ENCODE peak calls at places on chromosomes 7 and 10, in nine cellular contexts. O is HCT116; T is stimulated activated CD4-positive, alpha-beta T cell treated with anti-CD3 and anti-CD28 coated beads, Interleukin-1b, Interleukin-23, amount 100 ng/mL, for 24 hours; M is cardiac fibroblast; S is activated T-cell treated with anti-CD3 and anti-CD28 coated beads for 48 hours; F is tibial artery; N is Karpas-422; X is NCI-H69; U is NCI-H146. Q is an unnamed sample.

GRCh38 chr7:20164420-20165145 is 52.6 kb downstream of the MACC1 start:
- DNase-seq in O (no peak), T (no peak), M (peak), S (no peak), F (no peak), N (no peak), X (no peak), U (no peak), Q (no peak)

GRCh38 chr7:41164440-41164839 is 538.5 kb downstream of the INHBA start:
- DNase-seq in O (no peak), T (no peak), M (no peak), S (no peak), F (no peak), N (no peak), X (no peak), U (no peak), Q (peak)

GRCh38 chr10:89352039-89352597 is 24.3 kb downstream of the IFIT3 start:
- DNase-seq in O (peak), T (no peak), M (peak), S (no peak), F (peak), N (no peak), X (no peak), U (no peak), Q (peak)

GRCh38 chr10:101569465-101569837 is 18.6 kb downstream of the POLL start:
- DNase-seq in O (no peak), T (no peak), M (no peak), S (no peak), F (no peak), N (no peak), X (no peak), U (peak), Q (no peak)

GRCh38 chr7:128129224-128129864 is 98.1 kb upstream of the LRRC4 start:
- DNase-seq in O (no peak), T (no peak), M (no peak), S (no peak), F (no peak), N (peak), X (no peak), U (no peak), Q (no peak)

GRCh38 chr7:13288516-13288915 is 601.1 kb downstream of the ARL4A start:
- DNase-seq in O (no peak), T (no peak), M (peak), S (no peak), F (no peak), N (peak), X (peak), U (no peak), Q (no peak)

GRCh38 chr7:74083928-74084721 is 521 bp downstream of the LIMK1 start:
- DNase-seq in O (no peak), T (no peak), M (peak), S (no peak), F (peak), N (peak), X (peak), U (peak), Q (no peak)

GRCh38 chr7:91596287-91596686 is 284.2 kb downstream of the MTERF1 start:
- DNase-seq in O (no peak), T (no peak), M (no peak), S (no peak), F (no peak), N (no peak), X (peak), U (peak), Q (no peak)

GRCh38 chr7:130426541-130426940 is 14.3 kb downstream of the CEP41 start:
- DNase-seq in O (no peak), T (no peak), M (no peak), S (no peak), F (no peak), N (no peak), X (peak), U (no peak), Q (no peak)

GRCh38 chr7:106623846-106624245 is 37.1 kb downstream of the CCDC71L start:
- DNase-seq in O (no peak), T (no peak), M (peak), S (no peak), F (no peak), N (no peak), X (no peak), U (no peak), Q (peak)

GRCh38 chr10:16386855-16387254 is 50.0 kb upstream of the PTER start:
- DNase-seq in O (no peak), T (no peak), M (no peak), S (no peak), F (no peak), N (no peak), X (peak), U (peak), Q (no peak)

GRCh38 chr10:117830832-117831231 is 215.9 kb downstream of the RAB11FIP2 start:
- DNase-seq in O (no peak), T (no peak), M (no peak), S (no peak), F (no peak), N (no peak), X (peak), U (peak), Q (no peak)

GRCh38 chr10:85532821-85533220 is 833.8 kb downstream of the GRID1 start:
- DNase-seq in O (no peak), T (no peak), M (no peak), S (no peak), F (no peak), N (no peak), X (no peak), U (no peak), Q (no peak)

GRCh38 chr10:113879691-113880090 is 25.2 kb downstream of the NHLRC2 start:
- DNase-seq in O (no peak), T (no peak), M (no peak), S (no peak), F (no peak), N (no peak), X (no peak), U (no peak), Q (no peak)

GRCh38 chr10:6348091-6348862 is 145.5 kb downstream of the PFKFB3 start:
- DNase-seq in O (no peak), T (peak), M (no peak), S (peak), F (no peak), N (peak), X (no peak), U (no peak), Q (no peak)

GRCh38 chr10:45375716-45376231 is 1.8 kb downstream of the ALOX5 start:
- DNase-seq in O (no peak), T (no peak), M (no peak), S (no peak), F (no peak), N (peak), X (no peak), U (no peak), Q (no peak)

GRCh38 chr7:74061840-74062539 is 21.6 kb upstream of the LIMK1 start:
- DNase-seq in O (peak), T (no peak), M (peak), S (peak), F (peak), N (peak), X (peak), U (peak), Q (no peak)

GRCh38 chr7:22694597-22695207 is 32.3 kb upstream of the IL6 start:
- DNase-seq in O (no peak), T (no peak), M (no peak), S (no peak), F (no peak), N (no peak), X (no peak), U (no peak), Q (no peak)

Q was measured in AG04449.